ENCODE peak calls at places on chromosomes 7 and 10, in six cellular contexts. One of them, this sample, is unnamed. For H3K9me3, the result is how much of the 10 kb centered on the place peaks cover.

GRCh38 chr7:14233026-14233897 is 243.8 kb upstream of the ETV1 start:
- DNase-seq in neural progenitor cell: no peak
- DNase-seq in PC-3: peak
- DNase-seq in colonic mucosa: peak
- DNase-seq in neuronal stem cell: no peak
- DNase-seq in HepG2: no peak
- DNase-seq in this sample: no peak

GRCh38 chr10:50596456-50596855 is 27.3 kb downstream of the SGMS1 start:
- DNase-seq in neural progenitor cell: no peak
- DNase-seq in PC-3: no peak
- DNase-seq in colonic mucosa: no peak
- DNase-seq in neuronal stem cell: no peak
- DNase-seq in HepG2: no peak
- DNase-seq in this sample: no peak

GRCh38 chr10:94630017-94630688 is 53.4 kb upstream of the CYP2C18 start:
- DNase-seq in neural progenitor cell: peak
- DNase-seq in PC-3: peak
- DNase-seq in colonic mucosa: no peak
- DNase-seq in neuronal stem cell: peak
- DNase-seq in HepG2: peak
- DNase-seq in this sample: no peak

GRCh38 chr10:6542999-6543430 is 37.1 kb downstream of the PRKCQ start:
- DNase-seq in neural progenitor cell: no peak
- DNase-seq in PC-3: no peak
- DNase-seq in colonic mucosa: no peak
- DNase-seq in neuronal stem cell: no peak
- DNase-seq in HepG2: peak
- DNase-seq in this sample: peak

GRCh38 chr10:97687785-97688781 is 1.0 kb upstream of the AVPI1 start:
- DNase-seq in neural progenitor cell: no peak
- DNase-seq in PC-3: peak
- DNase-seq in colonic mucosa: no peak
- DNase-seq in neuronal stem cell: no peak
- DNase-seq in HepG2: peak
- DNase-seq in this sample: no peak

GRCh38 chr10:124611738-124612137 is 132.4 kb downstream of the FAM53B start:
- DNase-seq in neural progenitor cell: no peak
- DNase-seq in PC-3: no peak
- DNase-seq in colonic mucosa: no peak
- DNase-seq in neuronal stem cell: no peak
- DNase-seq in HepG2: no peak
- DNase-seq in this sample: peak

GRCh38 chr7:4189151-4189570 is 492.9 kb upstream of the FOXK1 start:
- DNase-seq in neural progenitor cell: peak
- DNase-seq in PC-3: peak
- DNase-seq in colonic mucosa: peak
- DNase-seq in neuronal stem cell: no peak
- DNase-seq in HepG2: no peak
- DNase-seq in this sample: no peak

GRCh38 chr7:137074386-137075030 is 206.1 kb downstream of the CHRM2 start:
- DNase-seq in neural progenitor cell: no peak
- DNase-seq in PC-3: peak
- DNase-seq in colonic mucosa: no peak
- DNase-seq in neuronal stem cell: no peak
- DNase-seq in HepG2: no peak
- DNase-seq in this sample: no peak

GRCh38 chr10:101816913-101817541 is 1.2 kb downstream of the OGA start:
- DNase-seq in neural progenitor cell: no peak
- DNase-seq in PC-3: no peak
- DNase-seq in colonic mucosa: no peak
- DNase-seq in neuronal stem cell: no peak
- DNase-seq in HepG2: no peak
- DNase-seq in this sample: no peak

GRCh38 chr10:79185796-79186374 is 117.1 kb downstream of the ZMIZ1 start:
- DNase-seq in neural progenitor cell: no peak
- DNase-seq in PC-3: no peak
- DNase-seq in colonic mucosa: no peak
- DNase-seq in neuronal stem cell: no peak
- DNase-seq in HepG2: peak
- DNase-seq in this sample: no peak

GRCh38 chr7:99485094-99485493 is 12.4 kb downstream of the ZNF789 start:
- DNase-seq in neural progenitor cell: no peak
- DNase-seq in PC-3: no peak
- DNase-seq in colonic mucosa: no peak
- DNase-seq in neuronal stem cell: no peak
- DNase-seq in HepG2: no peak
- DNase-seq in this sample: no peak

GRCh38 chr10:25047902-25048301 is 31.5 kb downstream of the THNSL1 start:
- DNase-seq in neural progenitor cell: no peak
- DNase-seq in PC-3: peak
- DNase-seq in colonic mucosa: no peak
- DNase-seq in neuronal stem cell: no peak
- DNase-seq in HepG2: no peak
- DNase-seq in this sample: no peak

GRCh38 chr7:51318001-51318400 is 1.4 kb upstream of the COBL start:
- DNase-seq in neural progenitor cell: no peak
- DNase-seq in PC-3: no peak
- DNase-seq in colonic mucosa: no peak
- DNase-seq in neuronal stem cell: no peak
- DNase-seq in HepG2: no peak
- DNase-seq in this sample: no peak

GRCh38 chr7:26197153-26198115 is 3.1 kb downstream of the HNRNPA2B1 start:
- DNase-seq in neural progenitor cell: no peak
- DNase-seq in PC-3: no peak
- DNase-seq in colonic mucosa: no peak
- DNase-seq in neuronal stem cell: no peak
- DNase-seq in HepG2: no peak
- DNase-seq in this sample: no peak
- H3K9ac ChIP-seq in neural progenitor cell: peak
- H3K9ac ChIP-seq in PC-3: peak
- H3K9ac ChIP-seq in colonic mucosa: peak
- H3K9ac ChIP-seq in neuronal stem cell: no peak
- H3K9ac ChIP-seq in HepG2: peak
- H3K9ac ChIP-seq in this sample: peak

GRCh38 chr10:93171837-93172236 is 98.1 kb downstream of the CYP26A1 start:
- DNase-seq in neural progenitor cell: no peak
- DNase-seq in PC-3: no peak
- DNase-seq in colonic mucosa: no peak
- DNase-seq in neuronal stem cell: no peak
- DNase-seq in HepG2: no peak
- DNase-seq in this sample: no peak
- H3K9me3 ChIP-seq in neural progenitor cell: under half
- H3K9me3 ChIP-seq in PC-3: under half
- H3K9me3 ChIP-seq in colonic mucosa: under half
- H3K9me3 ChIP-seq in neuronal stem cell: under half
- H3K9me3 ChIP-seq in HepG2: under half
- H3K9me3 ChIP-seq in this sample: under half

GRCh38 chr10:12712284-12712983 is 289.1 kb downstream of the CCDC3 start:
- DNase-seq in neural progenitor cell: no peak
- DNase-seq in PC-3: no peak
- DNase-seq in colonic mucosa: no peak
- DNase-seq in neuronal stem cell: no peak
- DNase-seq in HepG2: no peak
- DNase-seq in this sample: no peak

GRCh38 chr10:12710157-12710556 is 291.4 kb downstream of the CCDC3 start:
- DNase-seq in neural progenitor cell: no peak
- DNase-seq in PC-3: no peak
- DNase-seq in colonic mucosa: no peak
- DNase-seq in neuronal stem cell: no peak
- DNase-seq in HepG2: no peak
- DNase-seq in this sample: no peak

GRCh38 chr10:12709516-12709915 is 292.0 kb downstream of the CCDC3 start:
- DNase-seq in neural progenitor cell: no peak
- DNase-seq in PC-3: peak
- DNase-seq in colonic mucosa: no peak
- DNase-seq in neuronal stem cell: no peak
- DNase-seq in HepG2: no peak
- DNase-seq in this sample: no peak

GRCh38 chr10:12711344-12711708 is 290.2 kb downstream of the CCDC3 start:
- DNase-seq in neural progenitor cell: no peak
- DNase-seq in PC-3: no peak
- DNase-seq in colonic mucosa: no peak
- DNase-seq in neuronal stem cell: no peak
- DNase-seq in HepG2: no peak
- DNase-seq in this sample: no peak

GRCh38 chr10:12710594-12711343 is 290.7 kb downstream of the CCDC3 start:
- DNase-seq in neural progenitor cell: peak
- DNase-seq in PC-3: peak
- DNase-seq in colonic mucosa: peak
- DNase-seq in neuronal stem cell: peak
- DNase-seq in HepG2: peak
- DNase-seq in this sample: peak
- H3K9ac ChIP-seq in neural progenitor cell: no peak
- H3K9ac ChIP-seq in PC-3: peak
- H3K9ac ChIP-seq in colonic mucosa: no peak
- H3K9ac ChIP-seq in neuronal stem cell: no peak
- H3K9ac ChIP-seq in HepG2: no peak
- H3K9ac ChIP-seq in this sample: no peak

GRCh38 chr10:129703287-129704137 is 236.5 kb downstream of the MGMT start:
- DNase-seq in neural progenitor cell: no peak
- DNase-seq in PC-3: no peak
- DNase-seq in colonic mucosa: no peak
- DNase-seq in neuronal stem cell: no peak
- DNase-seq in HepG2: no peak
- DNase-seq in this sample: peak

GRCh38 chr10:129704786-129705525 is 237.9 kb downstream of the MGMT start:
- DNase-seq in neural progenitor cell: no peak
- DNase-seq in PC-3: peak
- DNase-seq in colonic mucosa: no peak
- DNase-seq in neuronal stem cell: no peak
- DNase-seq in HepG2: no peak
- DNase-seq in this sample: no peak

GRCh38 chr10:129704225-129704624 is 237.2 kb downstream of the MGMT start:
- DNase-seq in neural progenitor cell: peak
- DNase-seq in PC-3: no peak
- DNase-seq in colonic mucosa: no peak
- DNase-seq in neuronal stem cell: no peak
- DNase-seq in HepG2: no peak
- DNase-seq in this sample: no peak

GRCh38 chr10:129699722-129700340 is 232.8 kb downstream of the MGMT start:
- DNase-seq in neural progenitor cell: no peak
- DNase-seq in PC-3: no peak
- DNase-seq in colonic mucosa: no peak
- DNase-seq in neuronal stem cell: no peak
- DNase-seq in HepG2: no peak
- DNase-seq in this sample: no peak

GRCh38 chr10:129702605-129703004 is 235.6 kb downstream of the MGMT start:
- DNase-seq in neural progenitor cell: no peak
- DNase-seq in PC-3: no peak
- DNase-seq in colonic mucosa: no peak
- DNase-seq in neuronal stem cell: no peak
- DNase-seq in HepG2: no peak
- DNase-seq in this sample: no peak
- H3K9me3 ChIP-seq in neural progenitor cell: under half
- H3K9me3 ChIP-seq in PC-3: under half
- H3K9me3 ChIP-seq in colonic mucosa: under half
- H3K9me3 ChIP-seq in neuronal stem cell: under half
- H3K9me3 ChIP-seq in HepG2: under half
- H3K9me3 ChIP-seq in this sample: under half

GRCh38 chr10:132538790-132539421 is 1.3 kb downstream of the INPP5A start:
- DNase-seq in neural progenitor cell: no peak
- DNase-seq in PC-3: no peak
- DNase-seq in colonic mucosa: no peak
- DNase-seq in neuronal stem cell: no peak
- DNase-seq in HepG2: no peak
- DNase-seq in this sample: no peak
- H3K9ac ChIP-seq in neural progenitor cell: no peak
- H3K9ac ChIP-seq in PC-3: peak
- H3K9ac ChIP-seq in colonic mucosa: peak
- H3K9ac ChIP-seq in neuronal stem cell: no peak
- H3K9ac ChIP-seq in HepG2: peak
- H3K9ac ChIP-seq in this sample: peak

DNA sequence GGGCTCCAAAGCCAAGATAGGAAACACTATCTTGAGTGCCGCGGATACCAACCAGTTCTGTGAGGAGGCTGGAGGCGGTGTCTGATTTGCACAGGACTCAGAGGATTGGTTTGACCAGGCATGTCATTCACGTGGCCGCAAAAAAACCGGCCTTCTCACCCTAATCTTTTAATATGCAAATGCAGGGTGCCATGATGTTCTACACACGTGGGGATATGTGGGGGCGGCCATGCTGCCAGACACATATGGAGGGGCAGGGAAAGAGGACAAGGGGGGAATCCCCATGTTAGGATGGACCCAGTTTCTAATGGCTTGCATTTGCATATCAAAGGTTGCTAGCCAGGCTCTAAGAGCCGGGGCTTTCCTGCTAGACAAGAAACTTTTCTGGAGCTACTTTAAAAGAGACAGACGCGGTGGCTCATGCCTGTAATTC is 88.8 kb upstream of the C7orf33 start:
- DNase-seq in neural progenitor cell: peak
- DNase-seq in PC-3: peak
- DNase-seq in colonic mucosa: peak
- DNase-seq in neuronal stem cell: no peak
- DNase-seq in HepG2: no peak
- DNase-seq in this sample: no peak
- H3K9me3 ChIP-seq in neural progenitor cell: under half
- H3K9me3 ChIP-seq in PC-3: under half
- H3K9me3 ChIP-seq in colonic mucosa: under half
- H3K9me3 ChIP-seq in neuronal stem cell: under half
- H3K9me3 ChIP-seq in HepG2: under half
- H3K9me3 ChIP-seq in this sample: under half

GRCh38 chr7:27101188-27101905 is 1.1 kb downstream of the HOXA2 start:
- DNase-seq in neural progenitor cell: peak
- DNase-seq in PC-3: no peak
- DNase-seq in colonic mucosa: peak
- DNase-seq in neuronal stem cell: no peak
- DNase-seq in HepG2: no peak
- DNase-seq in this sample: no peak
- H3K9ac ChIP-seq in neural progenitor cell: no peak
- H3K9ac ChIP-seq in PC-3: no peak
- H3K9ac ChIP-seq in colonic mucosa: peak
- H3K9ac ChIP-seq in neuronal stem cell: no peak
- H3K9ac ChIP-seq in HepG2: no peak
- H3K9ac ChIP-seq in this sample: no peak

This sample was measured in DND-41.